ENCODE peak calls at places on chromosomes 1 and 21, in eight cellular contexts. A is HEK293T; D is Panc1; K is MV-4-11; F is endothelial cell; S is activated CD4-positive, alpha-beta T cell treated with anti-CD3 and anti-CD28 coated beads for 4 hours; M is activated T-cell treated with anti-CD3 and anti-CD28 coated beads for 1 hour; I is lung. H is an unnamed sample.

GRCh38 chr1:239882967-239883366 is 208.7 kb upstream of the FMN2 start:
- DNase-seq in F (no peak), I (no peak), S (no peak), D (no peak), A (no peak), M (no peak), K (no peak), H (no peak)

GRCh38 chr1:92934395-92935378 is 26.6 kb downstream of the DIPK1A start:
- DNase-seq in D (no peak), I (peak; percentile 30), A (no peak), F (no peak), S (no peak), M (no peak), K (no peak), H (no peak)

GRCh38 chr1:12296623-12297022 is 66.8 kb downstream of the VPS13D start:
- DNase-seq in K (peak; percentile 79), D (no peak), A (no peak), F (no peak), M (no peak), S (no peak), I (no peak), H (peak; percentile 6)

GRCh38 chr21:17542371-17542992 is 29.6 kb downstream of the CXADR start:
- DNase-seq in A (no peak), S (no peak), D (no peak), I (no peak), M (no peak), F (no peak), K (no peak), H (no peak)

GRCh38 chr1:27952147-27952546 is 7.6 kb upstream of the XKR8 start:
- DNase-seq in D (no peak), A (no peak), I (no peak), K (no peak), F (no peak), M (no peak), S (no peak), H (no peak)

GRCh38 chr1:145785481-145785880 is 38.4 kb downstream of the RNF115 start:
- DNase-seq in I (no peak), K (no peak), D (no peak), F (no peak), M (no peak), A (no peak), S (no peak), H (no peak)

GRCh38 chr1:201551877-201552731 is 13.2 kb downstream of the NAV1 start:
- DNase-seq in S (no peak), M (no peak), A (no peak), F (no peak), I (no peak), K (peak; percentile 81), D (no peak), H (no peak)

GRCh38 chr1:192808588-192809285 is at the start of gene RGS2:
- DNase-seq in M (peak; percentile 81), A (peak; percentile 97), F (peak; percentile 86), I (peak; percentile 92), S (peak; percentile 85), D (peak; percentile 56), K (peak; percentile 81), H (peak; percentile 88)

GRCh38 chr21:25911730-25912401 is 177.1 kb downstream of the GABPA start:
- DNase-seq in M (no peak), F (no peak), S (no peak), I (no peak), A (no peak), K (no peak), D (no peak), H (no peak)

GRCh38 chr1:162538815-162539431 is 22.6 kb upstream of the UAP1 start:
- DNase-seq in S (no peak), I (no peak), F (no peak), M (no peak), A (no peak), D (peak; percentile 97), K (peak; percentile 34), H (no peak)

GRCh38 chr1:197618065-197618464 is 157.2 kb downstream of the DENND1B start:
- DNase-seq in K (no peak), I (no peak), S (no peak), M (no peak), A (no peak), D (no peak), F (no peak), H (no peak)

GRCh38 chr1:40059960-40060337 is 19.4 kb downstream of the CAP1 start:
- DNase-seq in S (no peak), A (no peak), F (no peak), D (no peak), K (peak; percentile 58), I (no peak), M (no peak), H (peak; percentile 72)

GRCh38 chr1:53616511-53616910 is 122.5 kb downstream of the GLIS1 start:
- DNase-seq in K (no peak), I (no peak), D (no peak), A (no peak), M (no peak), F (no peak), S (no peak), H (no peak)

GRCh38 chr1:201212461-201213055 is 21.9 kb downstream of the IGFN1 start:
- DNase-seq in D (no peak), I (no peak), F (no peak), A (no peak), S (no peak), M (no peak), K (no peak), H (no peak)

GRCh38 chr1:115977481-115978258 is 1.4 kb downstream of the SLC22A15 start:
- DNase-seq in K (peak; percentile 98), F (no peak), D (no peak), S (no peak), A (no peak), M (no peak), I (peak; percentile 44), H (peak; percentile 4)

GRCh38 chr1:26686795-26687194 is 9.0 kb upstream of the ARID1A start:
- DNase-seq in I (no peak), K (no peak), S (no peak), A (no peak), F (no peak), D (no peak), M (no peak), H (peak; percentile 42)

GRCh38 chr1:205813755-205814058 is 709 bp upstream of the SLC41A1 start:
- DNase-seq in D (no peak), F (no peak), S (no peak), K (no peak), M (no peak), A (peak; percentile 67), I (no peak), H (no peak)

GRCh38 chr1:180507826-180508724 is 5.7 kb upstream of the ACBD6 start:
- DNase-seq in D (no peak), A (no peak), F (no peak), M (no peak), S (peak; percentile 9), I (no peak), K (peak; percentile 6), H (peak; percentile 10)

GRCh38 chr1:193411771-193412170 is 225.4 kb upstream of the B3GALT2 start:
- DNase-seq in I (no peak), F (no peak), K (no peak), S (no peak), M (no peak), A (no peak), D (no peak), H (no peak)

GRCh38 chr1:64539808-64540207 is 69.9 kb downstream of the CACHD1 start:
- DNase-seq in F (no peak), S (no peak), A (no peak), K (no peak), M (no peak), D (no peak), I (peak; percentile 52), H (no peak)

GRCh38 chr1:204885790-204886189 is 15.1 kb downstream of the NFASC start:
- DNase-seq in S (no peak), A (no peak), D (no peak), M (no peak), F (no peak), K (no peak), I (no peak), H (no peak)

GRCh38 chr21:41429305-41429704 is 3.3 kb downstream of the MX1 start:
- DNase-seq in A (no peak), M (no peak), D (no peak), S (no peak), K (no peak), F (no peak), I (no peak), H (no peak)

GRCh38 chr1:244306544-244306943 is 145.2 kb downstream of the ADSS2 start:
- DNase-seq in I (no peak), M (no peak), S (no peak), K (no peak), A (no peak), F (no peak), D (no peak), H (no peak)

GRCh38 chr1:8818325-8818775 is 910 bp upstream of the RERE start:
- DNase-seq in A (no peak), I (no peak), K (no peak), D (no peak), S (peak; percentile 27), M (peak; percentile 12), F (no peak), H (no peak)

GRCh38 chr1:228415221-228415620 is 1.4 kb downstream of the TRIM17 start:
- DNase-seq in S (no peak), K (no peak), A (no peak), M (no peak), I (no peak), F (no peak), D (no peak), H (no peak)

GRCh38 chr1:110639724-110640386 is 33.7 kb upstream of the KCNA2 start:
- DNase-seq in K (no peak), M (no peak), A (no peak), F (no peak), I (no peak), D (no peak), S (no peak), H (no peak)

GRCh38 chr1:203744008-203744972 is 20.7 kb upstream of the LAX1 start:
- DNase-seq in A (no peak), I (peak; percentile 36), K (peak; percentile 50), S (peak; percentile 10), F (no peak), M (no peak), D (no peak), H (peak; percentile 70)

GRCh38 chr1:163443863-163444262 is 122.1 kb downstream of the NUF2 start:
- DNase-seq in D (no peak), M (no peak), I (no peak), A (no peak), S (no peak), F (no peak), K (no peak), H (no peak)

GRCh38 chr1:40462956-40463590 is 12.8 kb downstream of the ZFP69B start:
- DNase-seq in D (no peak), K (no peak), S (no peak), A (no peak), F (no peak), I (no peak), M (no peak), H (no peak)

GRCh38 chr21:41992576-41992975 is 17.6 kb downstream of the ZBTB21 start:
- DNase-seq in K (no peak), F (no peak), I (no peak), S (no peak), A (no peak), D (no peak), M (no peak), H (no peak)

GRCh38 chr1:247332901-247333361 is 1.3 kb upstream of the ZNF496 start:
- DNase-seq in D (no peak), I (peak; percentile 31), K (peak; percentile 11), S (no peak), A (peak; percentile 7), F (no peak), M (no peak), H (peak; percentile 52)

GRCh38 chr1:101338714-101339430 is 102.1 kb downstream of the S1PR1 start:
- DNase-seq in M (no peak), I (no peak), A (no peak), F (no peak), S (peak; percentile 2), K (no peak), D (no peak), H (no peak)

GRCh38 chr1:27522148-27522859 is 32.3 kb upstream of the WASF2 start:
- DNase-seq in D (no peak), K (peak; percentile 28), I (no peak), M (peak; percentile 50), F (no peak), A (no peak), S (peak; percentile 53), H (no peak)

GRCh38 chr21:42490735-42491134 is 5.3 kb downstream of the RSPH1 start:
- DNase-seq in M (no peak), A (no peak), D (no peak), F (no peak), S (no peak), K (peak; percentile 34), I (no peak), H (no peak)

H was measured in Kasumi-1.